ENCODE peak calls at places on chromosomes 1 and 21, in eight cellular contexts. R is activated naive CD8-positive, alpha-beta T cell treated with anti-CD3 and anti-CD28 coated beads, Interleukin-2, amount 50 U/mL, for 24 hours; S is NB4; M is activated T-cell treated with anti-CD3 and anti-CD28 coated beads, Interleukin-2, amount 50 U/mL, for 1 hour; O is H9; L is IMR-90; W is GDM1; E is activated gamma-delta T cell treated with Interleukin-2 at 50 U/mL for 16 hours. D is an unnamed sample.

GRCh38 chr1:50873458-50874187 is 86.4 kb downstream of the FAF1 start:
- DNase-seq in E (peak), S (peak), O (peak), M (peak), W (peak), R (peak), L (peak), D (peak)

GRCh38 chr1:33181906-33182305 is at the start of gene TRIM62:
- DNase-seq in E (peak), M (peak), L (peak), O (peak), S (peak), R (peak), W (peak), D (peak)

GRCh38 chr1:31575373-31576140 is 758 bp upstream of the TINAGL1 start:
- DNase-seq in S (no peak), M (no peak), E (no peak), O (no peak), L (no peak), W (no peak), R (no peak), D (no peak)

GRCh38 chr1:192402571-192402970 is 85.8 kb downstream of the RGS21 start:
- DNase-seq in W (no peak), E (no peak), O (no peak), M (no peak), S (no peak), R (no peak), L (no peak), D (no peak)

GRCh38 chr1:150065184-150065871 is 2.2 kb upstream of the VPS45 start:
- DNase-seq in L (peak), M (no peak), O (no peak), S (no peak), E (no peak), R (no peak), W (no peak), D (no peak)

GRCh38 chr1:66563094-66563800 is 29.3 kb downstream of the SGIP1 start:
- DNase-seq in M (no peak), O (no peak), E (no peak), L (peak), W (no peak), S (no peak), R (no peak), D (no peak)

GRCh38 chr1:235831148-235831547 is 35.6 kb downstream of the LYST start:
- DNase-seq in L (peak), S (peak), M (no peak), E (no peak), W (peak), R (peak), O (no peak), D (no peak)

GRCh38 chr1:157147906-157148717 is 9.9 kb upstream of the ETV3 start:
- DNase-seq in W (no peak), O (no peak), E (no peak), L (peak), R (no peak), M (no peak), S (peak), D (no peak)

GRCh38 chr1:32651461-32652073 is 559 bp downstream of the RBBP4 start:
- DNase-seq in R (no peak), S (no peak), E (no peak), O (no peak), M (no peak), W (no peak), L (no peak), D (no peak)

GRCh38 chr1:32339363-32339978 is 3.4 kb upstream of the MARCKSL1 start:
- DNase-seq in S (peak), O (no peak), E (no peak), R (peak), W (peak), L (peak), M (no peak), D (peak)

GRCh38 chr1:233909195-233909594 is 4.7 kb downstream of the SLC35F3 start:
- DNase-seq in L (no peak), E (no peak), S (no peak), M (no peak), O (no peak), R (no peak), W (no peak), D (no peak)

GRCh38 chr1:23601104-23601967 is 42.0 kb upstream of the ID3 start:
- DNase-seq in O (no peak), L (no peak), W (no peak), M (no peak), S (no peak), E (no peak), R (no peak), D (no peak)

GRCh38 chr1:10691740-10692125 is 104.7 kb downstream of the CASZ1 start:
- DNase-seq in S (no peak), E (no peak), R (peak), M (no peak), L (no peak), W (no peak), O (no peak), D (no peak)

GRCh38 chr1:168483531-168483930 is 60.3 kb downstream of the XCL2 start:
- DNase-seq in R (no peak), S (no peak), L (peak), E (no peak), M (no peak), W (no peak), O (no peak), D (no peak)

GRCh38 chr1:44759077-44759476 is 16.3 kb upstream of the RPS8 start:
- DNase-seq in R (no peak), E (no peak), M (no peak), W (no peak), L (no peak), S (no peak), O (no peak), D (no peak)

GRCh38 chr21:42526379-42526727 is 12.7 kb downstream of the SLC37A1 start:
- DNase-seq in R (no peak), W (no peak), L (no peak), E (no peak), M (no peak), S (no peak), O (no peak), D (no peak)

GRCh38 chr1:181057079-181057478 is 23.3 kb downstream of the MR1 start:
- DNase-seq in S (no peak), O (no peak), W (no peak), R (no peak), L (no peak), M (no peak), E (no peak), D (no peak)

GRCh38 chr1:22018583-22019559 is 17.4 kb downstream of the CELA3A start:
- DNase-seq in O (no peak), S (peak), E (peak), M (peak), W (peak), L (peak), R (peak), D (peak)

GRCh38 chr1:61133048-61134019 is 51.0 kb downstream of the NFIA start:
- DNase-seq in M (no peak), E (no peak), L (no peak), W (no peak), R (no peak), S (no peak), O (no peak), D (no peak)

GRCh38 chr1:26017606-26018005 is 4.0 kb upstream of the EXTL1 start:
- DNase-seq in W (no peak), R (no peak), O (peak), E (no peak), M (no peak), L (peak), S (no peak), D (no peak)

D was measured in GM12891.